ENCODE peak calls at places on chromosome 17, in four cellular contexts. H is T follicular helper cell; E is BJ; J is stimulated activated CD8-positive, alpha-beta memory T cell treated with anti-CD3 and anti-CD28 coated beads, Interleukin-7, amount 100 ng/mL, for 1 hour. Z is an unnamed sample.

GRCh38 chr17:1490643-1491405 is 1.7 kb downstream of the MYO1C start:
- DNase-seq in J (peak), E (no peak), H (peak), Z (peak)

GRCh38 chr17:8140058-8140412 is 12.2 kb downstream of the PER1 start:
- DNase-seq in H (no peak), J (no peak), E (no peak), Z (no peak)

GRCh38 chr17:78736526-78737079 is 45.5 kb downstream of the CYTH1 start:
- DNase-seq in J (peak), E (no peak), H (peak), Z (peak)

GRCh38 chr17:29177541-29177870 is 2.7 kb downstream of the MYO18A start:
- DNase-seq in H (no peak), J (no peak), E (no peak), Z (no peak)

GRCh38 chr17:74180336-74180735 is 23.1 kb upstream of the RPL38 start:
- DNase-seq in H (no peak), E (no peak), J (no peak), Z (no peak)

GRCh38 chr17:72407336-72408121 is 286.7 kb downstream of the SOX9 start:
- DNase-seq in J (no peak), E (peak), H (no peak), Z (no peak)

GRCh38 chr17:7959503-7960253 is 27.7 kb downstream of the CNTROB start:
- DNase-seq in H (no peak), J (no peak), E (no peak), Z (no peak)

GRCh38 chr17:13337864-13338371 is 263.8 kb downstream of the HS3ST3A1 start:
- DNase-seq in E (no peak), J (no peak), H (peak), Z (no peak)

GRCh38 chr17:14052886-14053615 is 16.3 kb upstream of the COX10 start:
- DNase-seq in E (no peak), J (no peak), H (no peak), Z (no peak)

GRCh38 chr17:75910699-75911098 is 6.0 kb upstream of the MRPL38 start:
- DNase-seq in E (no peak), J (no peak), H (no peak), Z (no peak)

GRCh38 chr17:4582101-4582501 is 2.2 kb upstream of the SMTNL2 start:
- DNase-seq in H (no peak), J (no peak), E (no peak), Z (no peak)

GRCh38 chr17:69535022-69535570 is 120.6 kb downstream of the MAP2K6 start:
- DNase-seq in E (no peak), J (no peak), H (no peak), Z (no peak)

GRCh38 chr17:2057714-2058520 is 3.0 kb downstream of the HIC1 start:
- DNase-seq in J (no peak), H (no peak), E (no peak), Z (no peak)

GRCh38 chr17:1056761-1057160 is 59.8 kb downstream of the TIMM22 start:
- DNase-seq in H (no peak), J (no peak), E (no peak), Z (no peak)

GRCh38 chr17:74037320-74037719 is 166.2 kb upstream of the RPL38 start:
- DNase-seq in J (no peak), H (no peak), E (no peak), Z (no peak)

GRCh38 chr17:27566673-27567562 is 64.1 kb upstream of the LGALS9 start:
- DNase-seq in J (no peak), E (no peak), H (no peak), Z (no peak)

GRCh38 chr17:48756816-48757215 is 28.3 kb upstream of the HOXB13 start:
- DNase-seq in J (no peak), H (no peak), E (no peak), Z (no peak)

GRCh38 chr17:12242390-12242954 is 221.8 kb downstream of the MAP2K4 start:
- DNase-seq in H (no peak), E (no peak), J (no peak), Z (no peak)

GRCh38 chr17:68489919-68490318 is 22.3 kb upstream of the PRKAR1A start:
- DNase-seq in E (no peak), J (no peak), H (no peak), Z (no peak)

GRCh38 chr17:17874478-17874877 is 37.7 kb upstream of the SREBF1 start:
- DNase-seq in H (no peak), E (peak), J (no peak), Z (no peak)

GRCh38 chr17:82938486-82939212 is 98.8 kb upstream of the ZNF750 start:
- DNase-seq in E (no peak), H (no peak), J (no peak), Z (no peak)

GRCh38 chr17:83073389-83074063 is 5.9 kb upstream of the METRNL start:
- DNase-seq in J (no peak), E (no peak), H (no peak), Z (no peak)

GRCh38 chr17:62950067-62950466 is 16.0 kb upstream of the TANC2 start:
- DNase-seq in J (no peak), H (no peak), E (no peak), Z (no peak)

GRCh38 chr17:47847341-47848197 is 3.4 kb downstream of the SP6 start:
- DNase-seq in E (no peak), H (no peak), J (no peak), Z (no peak)

GRCh38 chr17:7856081-7856791 is 1.1 kb downstream of the NAA38 start:
- DNase-seq in E (no peak), H (no peak), J (no peak), Z (peak)

GRCh38 chr17:42387663-42388380 is 420 bp downstream of the STAT3 start:
- DNase-seq in J (no peak), E (no peak), H (no peak), Z (no peak)

GRCh38 chr17:35117984-35118383 is 1.7 kb downstream of the RAD51D start:
- DNase-seq in J (no peak), H (no peak), E (no peak), Z (peak)

GRCh38 chr17:45581860-45582259 is 91.3 kb upstream of the PLEKHM1 start:
- DNase-seq in H (no peak), E (no peak), J (no peak), Z (no peak)